ENCODE peak calls at places on chromosomes 12 and 14, in four cellular contexts. N, Z, C and S are unnamed samples.

GRCh38 chr12:114678718-114679117 is 5.3 kb downstream of the TBX3 start:
- DNase-seq in Z (no peak), N (no peak), C (no peak), S (no peak)

GRCh38 chr12:104615048-104615561 is 158.4 kb downstream of the CHST11 start:
- DNase-seq in N (no peak), C (no peak), Z (no peak), S (no peak)

GRCh38 chr14:64502476-64503183 is 1.0 kb downstream of the ZBTB25 start:
- DNase-seq in C (peak), N (peak), Z (no peak), S (no peak)

GRCh38 chr14:68978550-68978911 is 571 bp downstream of the ACTN1 start:
- DNase-seq in N (no peak), Z (no peak), C (peak), S (peak)

GRCh38 chr12:11807453-11807852 is 158.0 kb downstream of the ETV6 start:
- DNase-seq in C (no peak), N (no peak), Z (no peak), S (no peak)

GRCh38 chr12:132154341-132154761 is 10.1 kb downstream of the NOC4L start:
- DNase-seq in N (no peak), C (peak), Z (no peak), S (no peak)

GRCh38 chr14:106327234-106327633 is 800.9 kb downstream of the TMEM121 start:
- DNase-seq in Z (no peak), C (no peak), N (no peak), S (no peak)

GRCh38 chr12:29153231-29153630 is 4.2 kb downstream of the FAR2 start:
- DNase-seq in C (peak), N (no peak), Z (no peak), S (peak)

GRCh38 chr12:89575405-89575804 is 49.6 kb upstream of the POC1B start:
- DNase-seq in Z (no peak), N (peak), C (no peak), S (no peak)

GRCh38 chr12:102824218-102824835 is 92.7 kb downstream of the PAH start:
- DNase-seq in C (peak), Z (peak), N (peak), S (peak)

GRCh38 chr12:47947273-47947672 is 16.1 kb upstream of the TMEM106C start:
- DNase-seq in C (no peak), N (no peak), Z (no peak), S (no peak)

GRCh38 chr14:96274122-96274910 is 18.3 kb downstream of the BDKRB1 start:
- DNase-seq in Z (no peak), C (no peak), N (peak), S (no peak)

GRCh38 chr12:80679346-80680131 is 27.9 kb upstream of the MYF6 start:
- DNase-seq in Z (no peak), N (no peak), C (no peak), S (no peak)

GRCh38 chr14:31206536-31207286 is 882 bp downstream of the HECTD1 start:
- DNase-seq in N (no peak), Z (no peak), C (peak), S (peak)

GRCh38 chr12:75208851-75209781 is 523 bp downstream of the KCNC2 start:
- DNase-seq in N (peak), Z (no peak), C (peak), S (peak)

GRCh38 chr14:55127491-55127951 is 1.5 kb upstream of the LGALS3 start:
- DNase-seq in C (no peak), Z (no peak), N (peak), S (no peak)

GRCh38 chr14:62029569-62029924 is 267.3 kb downstream of the SNAPC1 start:
- DNase-seq in N (no peak), C (no peak), Z (no peak), S (no peak)

GRCh38 chr12:90216815-90217214 is 508.2 kb upstream of the ATP2B1 start:
- DNase-seq in C (no peak), Z (no peak), N (no peak), S (no peak)

GRCh38 chr12:119175115-119175514 is 3.6 kb upstream of the HSPB8 start:
- DNase-seq in C (no peak), Z (no peak), N (no peak), S (no peak)

GRCh38 chr14:77111021-77111420 is 13.0 kb downstream of the CIPC start:
- DNase-seq in C (peak), N (no peak), Z (peak), S (peak)

GRCh38 chr14:75752907-75753594 is 92.0 kb downstream of the TTLL5 start:
- DNase-seq in C (no peak), Z (no peak), N (peak), S (no peak)

GRCh38 chr12:47896633-47897032 is 8.2 kb downstream of the VDR start:
- DNase-seq in N (no peak), Z (no peak), C (no peak), S (no peak)

GRCh38 chr14:96253140-96253539 is 2.9 kb upstream of the BDKRB1 start:
- DNase-seq in Z (peak), C (peak), N (peak), S (peak)

GRCh38 chr12:50203691-50204090 is 36.5 kb upstream of the CERS5 start:
- DNase-seq in N (no peak), Z (no peak), C (no peak), S (no peak)

GRCh38 chr12:67437011-67437410 is 167.9 kb downstream of the CAND1 start:
- DNase-seq in N (no peak), Z (no peak), C (no peak), S (no peak)

GRCh38 chr14:74238974-74239847 is at the start of gene VSX2:
- DNase-seq in N (no peak), Z (no peak), C (peak), S (peak)
- H2BK5ac ChIP-seq in N (no peak), Z (peak), C (no peak), S (no peak)

GRCh38 chr14:57833304-57833703 is 32.6 kb downstream of the SLC35F4 start:
- DNase-seq in Z (no peak), C (peak), N (peak), S (no peak)

GRCh38 chr14:57834001-57834598 is 31.8 kb downstream of the SLC35F4 start:
- DNase-seq in C (no peak), N (no peak), Z (no peak), S (no peak)

GRCh38 chr14:57835751-57836150 is 30.1 kb downstream of the SLC35F4 start:
- DNase-seq in N (no peak), C (peak), Z (no peak), S (no peak)

GRCh38 chr14:57837267-57837666 is 28.6 kb downstream of the SLC35F4 start:
- DNase-seq in Z (no peak), N (no peak), C (peak), S (no peak)

DNA sequence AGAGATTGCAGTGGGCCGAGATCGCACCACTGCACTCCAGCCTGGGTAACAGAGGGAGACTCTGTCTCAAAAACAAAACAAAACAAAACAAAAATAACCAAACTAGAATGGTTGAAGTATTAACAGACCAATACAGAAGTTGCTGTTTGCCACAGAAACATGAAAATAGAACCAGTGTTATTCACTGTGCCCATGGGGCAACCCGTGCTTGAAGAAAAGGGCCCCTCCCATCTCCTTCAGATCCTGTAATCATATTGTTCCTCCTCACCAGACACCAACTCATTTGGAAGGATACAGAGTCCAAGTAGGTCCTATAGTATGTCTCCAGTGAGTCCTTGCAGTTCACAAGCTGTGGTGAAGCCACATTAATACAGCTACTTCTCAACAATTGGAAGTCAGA is 30.9 kb downstream of the SLC35F4 start:
- DNase-seq in Z (no peak), N (no peak), C (no peak), S (no peak)
- H4K8ac ChIP-seq in Z (no peak), N (no peak), C (no peak), S (no peak)

DNA sequence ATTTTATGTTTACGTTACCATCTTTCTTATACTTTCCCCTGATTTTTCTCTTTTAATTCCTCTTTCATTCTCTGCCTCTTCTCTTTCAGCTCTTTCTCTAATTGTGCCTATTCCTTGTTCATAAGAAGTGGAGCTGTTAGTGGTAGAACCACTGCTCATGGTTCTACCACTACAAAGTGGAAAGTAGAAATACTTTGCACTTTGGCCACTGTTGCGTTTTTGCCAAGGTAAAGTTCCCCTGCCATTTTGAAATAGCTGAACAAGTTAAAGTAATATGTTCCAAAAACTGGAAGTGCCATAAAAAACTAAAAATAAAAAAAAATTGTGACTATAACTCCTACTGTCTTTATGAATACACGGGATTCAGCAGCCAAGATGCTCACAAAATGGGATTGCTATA is 130.6 kb downstream of the MON2 start:
- DNase-seq in N (no peak), C (no peak), Z (no peak), S (no peak)
- H3K56ac ChIP-seq in N (no peak), C (no peak), Z (no peak), S (no peak)

GRCh38 chr12:1300460-1300859 is 293.9 kb downstream of the FBXL14 start:
- DNase-seq in Z (no peak), N (no peak), C (no peak), S (no peak)
- H2BK5ac ChIP-seq in Z (no peak), N (no peak), C (no peak), S (no peak)

GRCh38 chr14:101916816-101917412 is 47.5 kb upstream of the DYNC1H1 start:
- DNase-seq in N (no peak), Z (no peak), C (no peak), S (no peak)
- H4K8ac ChIP-seq in N (no peak), Z (no peak), C (no peak), S (no peak)

GRCh38 chr12:14257303-14257733 is 108.2 kb upstream of the ATF7IP start:
- DNase-seq in Z (no peak), N (no peak), C (no peak), S (no peak)

GRCh38 chr12:14256555-14257169 is 108.8 kb upstream of the ATF7IP start:
- DNase-seq in C (peak), N (peak), Z (no peak), S (peak)

GRCh38 chr12:14249368-14249767 is 116.1 kb upstream of the ATF7IP start:
- DNase-seq in Z (no peak), N (no peak), C (peak), S (no peak)

GRCh38 chr12:14256139-14256538 is 109.3 kb upstream of the ATF7IP start:
- DNase-seq in C (no peak), N (peak), Z (no peak), S (no peak)

GRCh38 chr12:14252697-14253096 is 112.8 kb upstream of the ATF7IP start:
- DNase-seq in C (no peak), Z (no peak), N (no peak), S (no peak)
- H3K56ac ChIP-seq in C (no peak), Z (no peak), N (no peak), S (no peak)